ENCODE peak calls at places on chromosomes 3 and 15, in ten cellular contexts. P, F, V, G, C, W, R, X, I and Q are unnamed samples.

GRCh38 chr15:58604455-58604923 is 145.0 kb downstream of the ADAM10 start:
- DNase-seq in C (no peak), I (no peak), X (no peak), R (no peak), V (no peak), G (no peak), W (no peak), P (no peak), F (no peak), Q (no peak)

GRCh38 chr15:25950014-25950413 is 86.9 kb upstream of the ATP10A start:
- DNase-seq in W (no peak), C (no peak), X (no peak), R (no peak), G (no peak), P (no peak), V (no peak), I (no peak), F (no peak), Q (no peak)

GRCh38 chr3:30720586-30721313 is 114.3 kb downstream of the TGFBR2 start:
- DNase-seq in W (no peak), I (no peak), C (no peak), F (peak), P (no peak), G (no peak), R (no peak), X (no peak), V (peak), Q (peak)

GRCh38 chr3:101963902-101964362 is 114.6 kb downstream of the NFKBIZ start:
- DNase-seq in P (no peak), W (peak), I (no peak), G (no peak), R (no peak), C (no peak), X (no peak), V (no peak), F (peak), Q (peak)

GRCh38 chr15:31870336-31871158 is 159.8 kb upstream of the CHRNA7 start:
- DNase-seq in C (no peak), G (peak), W (peak), X (peak), R (peak), V (peak), P (peak), F (peak), I (no peak), Q (peak)

GRCh38 chr3:193095366-193095765 is 145.7 kb upstream of the PLAAT1 start:
- DNase-seq in W (no peak), P (no peak), I (no peak), C (no peak), R (no peak), X (no peak), F (no peak), G (no peak), V (no peak), Q (no peak)

GRCh38 chr3:23648326-23648964 is 157.3 kb upstream of the UBE2E1 start:
- DNase-seq in W (no peak), X (no peak), P (peak), V (no peak), F (peak), G (no peak), I (no peak), R (no peak), C (no peak), Q (no peak)

GRCh38 chr15:98755781-98756180 is 107.4 kb downstream of the IGF1R start:
- DNase-seq in V (no peak), G (no peak), I (no peak), R (no peak), F (no peak), X (no peak), P (no peak), W (no peak), C (no peak), Q (no peak)

GRCh38 chr3:66738625-66739330 is 238.0 kb upstream of the LRIG1 start:
- DNase-seq in I (no peak), F (peak), G (no peak), R (no peak), W (no peak), P (no peak), V (no peak), C (no peak), X (no peak), Q (no peak)

GRCh38 chr3:32082727-32083126 is 23.7 kb upstream of the GPD1L start:
- DNase-seq in G (no peak), F (no peak), X (no peak), C (no peak), V (no peak), I (no peak), R (no peak), W (no peak), P (no peak), Q (no peak)

GRCh38 chr15:49824700-49825099 is 203.9 kb downstream of the DTWD1 start:
- DNase-seq in G (no peak), V (no peak), X (no peak), P (no peak), R (no peak), C (no peak), W (no peak), I (no peak), F (no peak), Q (no peak)

GRCh38 chr15:100897873-100898490 is 18.4 kb downstream of the ALDH1A3 start:
- DNase-seq in V (no peak), P (no peak), R (no peak), W (no peak), I (no peak), X (no peak), C (no peak), F (no peak), G (no peak), Q (no peak)

GRCh38 chr3:147410126-147410517 is 957 bp downstream of the ZIC1 start:
- DNase-seq in R (no peak), V (no peak), I (no peak), P (no peak), C (no peak), X (no peak), F (no peak), W (no peak), G (no peak), Q (no peak)

GRCh38 chr3:131326307-131326706 is 55.3 kb upstream of the NUDT16 start:
- DNase-seq in R (no peak), X (no peak), I (no peak), V (peak), C (no peak), W (no peak), P (no peak), F (no peak), G (no peak), Q (peak)

GRCh38 chr3:14891135-14892132 is 55.9 kb upstream of the NR2C2 start:
- DNase-seq in V (no peak), R (peak), C (no peak), I (no peak), W (no peak), P (no peak), G (no peak), F (no peak), X (no peak), Q (no peak)

GRCh38 chr3:3461317-3461716 is 281.8 kb upstream of the CRBN start:
- DNase-seq in G (no peak), V (no peak), C (no peak), F (no peak), W (no peak), P (no peak), R (no peak), X (no peak), I (no peak), Q (no peak)

GRCh38 chr3:195893121-195893449 is 15.3 kb downstream of the TNK2 start:
- DNase-seq in V (no peak), R (peak), P (no peak), I (no peak), G (no peak), W (peak), F (no peak), X (no peak), C (no peak), Q (no peak)

GRCh38 chr15:76529911-76530310 is 193.3 kb downstream of the ISL2 start:
- DNase-seq in C (no peak), X (no peak), G (no peak), W (no peak), R (no peak), I (no peak), P (no peak), V (no peak), F (peak), Q (no peak)

GRCh38 chr3:19735111-19735510 is 198.9 kb downstream of the EFHB start:
- DNase-seq in G (no peak), P (no peak), I (no peak), W (no peak), F (no peak), X (no peak), C (no peak), R (no peak), V (no peak), Q (no peak)

GRCh38 chr15:75368689-75369239 is 357 bp upstream of the MAN2C1 start:
- DNase-seq in I (no peak), P (no peak), W (no peak), F (peak), R (no peak), C (no peak), V (no peak), X (no peak), G (no peak), Q (no peak)

GRCh38 chr15:98946301-98947255 is 61.0 kb downstream of the PGPEP1L start:
- DNase-seq in G (no peak), W (no peak), X (no peak), F (peak), C (no peak), I (no peak), R (peak), V (no peak), P (no peak), Q (no peak)

GRCh38 chr3:172040976-172041963 is 1.9 kb downstream of the FNDC3B start:
- DNase-seq in X (no peak), V (no peak), G (no peak), P (no peak), W (peak), C (no peak), F (peak), R (no peak), I (no peak), Q (peak)

GRCh38 chr3:111534701-111535100 is 7.3 kb upstream of the CD96 start:
- DNase-seq in V (no peak), G (no peak), I (no peak), P (no peak), W (no peak), C (no peak), R (no peak), F (peak), X (no peak), Q (peak)

GRCh38 chr15:42404461-42405235 is 45.3 kb downstream of the CAPN3 start:
- DNase-seq in G (no peak), X (no peak), F (no peak), V (no peak), I (no peak), P (no peak), W (no peak), C (no peak), R (no peak), Q (no peak)

GRCh38 chr3:73547427-73548036 is 77.2 kb downstream of the PDZRN3 start:
- DNase-seq in W (no peak), V (no peak), R (no peak), X (no peak), C (no peak), P (no peak), G (no peak), I (no peak), F (peak), Q (no peak)

GRCh38 chr3:112770026-112770626 is 76.5 kb downstream of the CD200R1L start:
- DNase-seq in P (peak), F (peak), W (no peak), V (peak), C (no peak), I (no peak), G (no peak), X (no peak), R (no peak), Q (no peak)

GRCh38 chr15:61701455-61701854 is 358.8 kb downstream of the VPS13C start:
- DNase-seq in F (no peak), G (no peak), R (no peak), C (no peak), W (no peak), X (no peak), P (no peak), I (no peak), V (no peak), Q (no peak)

GRCh38 chr3:67518196-67518595 is 136.2 kb downstream of the SUCLG2 start:
- DNase-seq in G (no peak), R (no peak), V (no peak), P (no peak), W (no peak), I (no peak), F (no peak), C (no peak), X (no peak), Q (no peak)

GRCh38 chr3:72102057-72102711 is 317.2 kb upstream of the PROK2 start:
- DNase-seq in X (peak), G (no peak), R (peak), W (no peak), V (no peak), P (no peak), I (no peak), C (no peak), F (no peak), Q (no peak)

GRCh38 chr3:74561881-74562280 is 52.6 kb downstream of the CNTN3 start:
- DNase-seq in W (no peak), C (no peak), I (no peak), G (no peak), X (no peak), F (peak), V (no peak), P (no peak), R (no peak), Q (no peak)

GRCh38 chr15:96585634-96586386 is 255.3 kb downstream of the NR2F2 start:
- DNase-seq in C (no peak), X (no peak), P (peak), R (no peak), F (peak), G (no peak), V (no peak), W (no peak), I (no peak), Q (no peak)

GRCh38 chr3:17820704-17821103 is 78.3 kb upstream of the TBC1D5 start:
- DNase-seq in P (no peak), W (no peak), R (no peak), I (no peak), V (no peak), C (no peak), G (no peak), F (no peak), X (no peak), Q (no peak)

GRCh38 chr3:141385386-141386079 is 17.2 kb downstream of the ZBTB38 start:
- DNase-seq in W (no peak), G (no peak), C (no peak), R (no peak), I (no peak), X (no peak), P (no peak), F (peak), V (no peak), Q (no peak)

GRCh38 chr15:77632760-77633133 is at the start of gene LINGO1:
- DNase-seq in P (peak), G (no peak), X (no peak), R (no peak), C (no peak), V (no peak), W (no peak), I (no peak), F (no peak), Q (no peak)

GRCh38 chr15:77633913-77634265 is 1.2 kb upstream of the LINGO1 start:
- DNase-seq in P (no peak), F (no peak), V (no peak), W (no peak), R (no peak), G (no peak), C (no peak), X (no peak), I (no peak), Q (peak)

GRCh38 chr15:77631790-77632551 is 741 bp downstream of the LINGO1 start:
- DNase-seq in F (no peak), I (no peak), C (no peak), X (no peak), W (no peak), G (no peak), V (no peak), P (peak), R (no peak), Q (no peak)

GRCh38 chr15:77634266-77634962 is 1.7 kb upstream of the LINGO1 start:
- DNase-seq in W (peak), C (no peak), V (peak), X (peak), F (peak), P (peak), I (no peak), R (peak), G (no peak), Q (no peak)

GRCh38 chr15:77633134-77633912 is 611 bp upstream of the LINGO1 start:
- DNase-seq in R (peak), X (peak), V (peak), W (peak), C (peak), F (peak), P (peak), G (peak), I (no peak), Q (peak)
- TF ChIP-seq POLR2A in R (no peak), X (no peak), V (no peak), W (peak), C (no peak), F (no peak), P (peak), G (no peak), I (no peak), Q (no peak)

GRCh38 chr3:170357176-170357919 is at the start of gene SKIL:
- DNase-seq in R (peak), P (peak), F (peak), C (peak), W (peak), V (peak), I (peak), G (peak), X (peak), Q (peak)
- TF ChIP-seq POLR2A in R (no peak), P (no peak), F (peak), C (peak), W (peak), V (no peak), I (peak), G (no peak), X (peak), Q (peak)

DNA sequence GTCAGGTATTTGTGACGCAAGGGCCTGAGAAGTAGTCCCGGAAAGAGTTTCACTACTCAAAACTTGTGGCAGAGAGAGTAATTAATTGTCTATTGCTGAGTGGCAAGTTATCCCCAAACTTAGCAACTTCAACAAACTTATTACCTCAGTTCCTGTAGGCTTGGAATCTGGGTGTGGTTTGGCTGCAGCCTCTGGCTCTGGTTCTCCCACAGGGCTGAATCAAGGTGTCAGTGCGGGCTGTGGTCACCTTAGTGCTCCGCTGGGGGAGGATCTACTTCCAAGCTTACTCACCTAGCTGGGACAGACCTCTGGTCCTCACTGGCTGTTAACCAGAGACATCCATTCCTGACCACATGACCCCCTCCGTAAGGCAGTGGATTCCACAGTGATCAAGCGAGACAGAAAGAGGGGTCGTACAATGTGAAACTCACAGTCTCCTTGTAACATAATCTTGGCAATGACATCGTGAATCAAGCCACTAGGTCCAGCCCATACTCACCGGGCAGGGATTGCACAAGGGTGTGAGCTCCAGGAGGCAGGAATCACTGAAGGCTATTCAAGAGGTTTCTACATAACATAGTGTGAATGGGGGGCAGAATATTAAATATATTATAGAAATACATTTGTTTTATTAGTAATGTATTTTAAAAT is 138.3 kb downstream of the RYR3 start:
- DNase-seq in G (no peak), P (no peak), C (no peak), I (no peak), F (no peak), V (no peak), X (no peak), W (no peak), R (no peak), Q (no peak)
- TF ChIP-seq POLR2A in G (no peak), P (no peak), C (no peak), I (no peak), F (no peak), V (no peak), X (no peak), W (no peak), R (no peak), Q (no peak)

GRCh38 chr3:122324871-122325323 is at the start of gene CSTA:
- DNase-seq in W (no peak), X (no peak), R (no peak), P (no peak), F (no peak), G (no peak), C (no peak), V (no peak), I (no peak), Q (no peak)
- TF ChIP-seq POLR2A in W (no peak), X (no peak), R (no peak), P (no peak), F (no peak), G (no peak), C (peak), V (peak), I (no peak), Q (no peak)

GRCh38 chr3:49359623-49360022 is 1.5 kb upstream of the GPX1 start:
- DNase-seq in X (no peak), R (no peak), C (no peak), G (no peak), P (no peak), I (no peak), F (peak), W (no peak), V (no peak), Q (no peak)

GRCh38 chr3:49358884-49359225 is 702 bp upstream of the GPX1 start:
- DNase-seq in P (no peak), I (no peak), W (no peak), C (no peak), X (no peak), F (no peak), G (no peak), V (no peak), R (no peak), Q (no peak)

GRCh38 chr3:49362579-49362978 is 4.4 kb upstream of the GPX1 start:
- DNase-seq in R (no peak), P (no peak), C (no peak), W (no peak), X (no peak), G (no peak), I (no peak), V (no peak), F (peak), Q (no peak)

GRCh38 chr3:49357466-49358216 is 512 bp downstream of the GPX1 start:
- DNase-seq in R (peak), X (no peak), I (no peak), P (no peak), C (no peak), W (peak), F (peak), V (no peak), G (peak), Q (peak)

DNA sequence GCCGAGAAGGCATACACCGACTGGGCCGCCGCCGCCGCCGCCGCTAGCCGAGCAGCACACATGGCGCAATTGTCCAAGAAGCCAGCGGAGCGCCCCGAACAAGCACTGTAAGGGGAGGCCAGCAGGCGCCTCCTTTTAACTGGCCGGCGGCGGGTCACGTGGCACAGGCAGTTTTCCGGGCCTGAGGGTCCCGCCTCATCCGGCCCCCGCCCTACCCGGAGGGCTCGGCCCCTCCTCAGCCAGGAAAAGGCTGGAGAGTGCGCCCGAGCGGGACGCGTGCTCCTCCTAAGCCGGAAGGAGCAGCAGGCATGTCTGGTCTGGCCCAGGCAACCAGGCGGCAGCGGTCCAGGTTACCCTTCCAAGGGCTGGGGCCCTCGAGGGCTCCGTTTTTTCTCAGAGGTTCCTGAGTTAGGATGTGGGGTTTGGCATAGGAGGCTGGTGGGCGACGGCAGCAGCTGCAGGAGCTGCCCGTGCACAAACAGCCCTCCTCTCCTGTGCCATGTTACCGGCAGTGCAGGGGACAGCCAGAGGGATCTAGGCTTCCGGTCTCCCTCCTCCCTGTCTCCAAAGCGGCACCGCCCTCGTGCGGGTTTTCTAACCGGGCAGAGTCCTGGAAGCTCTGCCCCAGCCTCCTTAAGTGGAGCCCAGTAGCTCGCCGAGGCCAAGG is at the start of gene GPX1:
- DNase-seq in I (peak), P (no peak), G (peak), W (peak), X (peak), R (peak), C (peak), F (peak), V (peak), Q (peak)
- TF ChIP-seq POLR2A in I (peak), P (peak), G (peak), W (peak), X (peak), R (peak), C (peak), F (peak), V (peak), Q (peak)